ENCODE peak calls at places on chromosomes 16 and 17, in four cellular contexts. X, I, V and S are unnamed samples.

GRCh38 chr16:77469639-77470038 is 34.8 kb upstream of the ADAMTS18 start:
- DNase-seq in X (no peak), I (no peak), V (no peak), S (no peak)

GRCh38 chr16:70635356-70636016 is 10.9 kb upstream of the IL34 start:
- DNase-seq in X (no peak), I (no peak), V (no peak), S (peak)

GRCh38 chr17:59330314-59330942 is 1.0 kb upstream of the YPEL2 start:
- DNase-seq in X (peak), I (peak), V (peak), S (no peak)

GRCh38 chr17:79224476-79224875 is 149.9 kb downstream of the ENGASE start:
- DNase-seq in X (no peak), I (no peak), V (no peak), S (no peak)

GRCh38 chr16:86818701-86819522 is 240.6 kb downstream of the FOXL1 start:
- DNase-seq in X (no peak), I (no peak), V (no peak), S (no peak)

GRCh38 chr17:42040818-42041217 is 9.6 kb downstream of the C17orf113 start:
- DNase-seq in X (no peak), I (no peak), V (no peak), S (no peak)

GRCh38 chr17:40560592-40561293 is 4.5 kb downstream of the CCR7 start:
- DNase-seq in X (no peak), I (no peak), V (no peak), S (no peak)

GRCh38 chr17:57838857-57839570 is 10.8 kb downstream of the MRPS23 start:
- DNase-seq in X (no peak), I (no peak), V (no peak), S (no peak)

GRCh38 chr16:46696957-46697356 is 7.5 kb downstream of the ORC6 start:
- DNase-seq in X (no peak), I (no peak), V (no peak), S (no peak)